ENCODE peak calls at places on chromosome 16, in seven cellular contexts. C is K562, D is GM12891, J is HepG2, Z is SK-N-SH, W is H1, L is GM12878. G is an unnamed sample.

GRCh38 chr16:47577029-47577428 is 115.9 kb downstream of the PHKB start:
- DNase-seq in C (no peak), D (no peak), J (no peak), Z (no peak), W (no peak), L (no peak), G (no peak)

GRCh38 chr16:27237229-27238015 is 31.1 kb downstream of the NSMCE1 start:
- DNase-seq in C (peak; percentile 27), D (no peak), J (no peak), Z (peak; percentile 68), W (no peak), L (peak; percentile 82), G (no peak)

GRCh38 chr16:4369006-4369766 is 2.5 kb upstream of the VASN start:
- DNase-seq in C (no peak), D (no peak), J (no peak), Z (peak; percentile 82), W (no peak), L (no peak), G (no peak)

GRCh38 chr16:72877374-72878028 is 170.4 kb downstream of the ZFHX3 start:
- DNase-seq in C (no peak), D (no peak), J (peak; percentile 99), Z (no peak), W (no peak), L (no peak), G (no peak)

GRCh38 chr16:2150418-2151187 is 2.2 kb downstream of the RAB26 start:
- DNase-seq in C (peak; percentile 74), D (no peak), J (peak; percentile 68), Z (peak; percentile 64), W (peak; percentile 83), L (no peak), G (no peak)

GRCh38 chr16:19846421-19846820 is 38.2 kb downstream of the GPRC5B start:
- DNase-seq in C (no peak), D (no peak), J (no peak), Z (no peak), W (no peak), L (no peak), G (no peak)

GRCh38 chr16:14462811-14463210 is 167.2 kb downstream of the PARN start:
- DNase-seq in C (no peak), D (no peak), J (no peak), Z (no peak), W (no peak), L (no peak), G (no peak)

GRCh38 chr16:64321881-64322280 is 800.0 kb downstream of the CDH11 start:
- DNase-seq in C (no peak), D (no peak), J (no peak), Z (no peak), W (no peak), L (no peak), G (no peak)

GRCh38 chr16:11994187-11995119 is 17.9 kb downstream of the SNX29 start:
- DNase-seq in C (peak; percentile 22), D (no peak), J (peak; percentile 35), Z (no peak), W (no peak), L (no peak), G (no peak)

GRCh38 chr16:88320947-88321634 is 61.7 kb upstream of the ZNF469 start:
- DNase-seq in C (peak; percentile 47), D (no peak), J (no peak), Z (no peak), W (no peak), L (no peak), G (no peak)

GRCh38 chr16:17408955-17409441 is 61.8 kb downstream of the XYLT1 start:
- DNase-seq in C (no peak), D (peak; percentile 37), J (no peak), Z (no peak), W (no peak), L (peak; percentile 72), G (peak; percentile 32)

GRCh38 chr16:87072101-87072500 is 245.1 kb downstream of the C16orf95 start:
- DNase-seq in C (no peak), D (no peak), J (no peak), Z (no peak), W (no peak), L (no peak), G (no peak)

GRCh38 chr16:75927824-75928223 is 201.5 kb upstream of the CPHXL start:
- DNase-seq in C (no peak), D (no peak), J (no peak), Z (no peak), W (no peak), L (no peak), G (no peak)

GRCh38 chr16:79612207-79612606 is 11.7 kb upstream of the MAF start:
- DNase-seq in C (no peak), D (no peak), J (no peak), Z (no peak), W (no peak), L (no peak), G (no peak)

GRCh38 chr16:13780406-13780805 is 139.5 kb upstream of the ERCC4 start:
- DNase-seq in C (no peak), D (no peak), J (no peak), Z (no peak), W (no peak), L (no peak), G (no peak)

GRCh38 chr16:15650698-15651161 is 685 bp downstream of the NDE1 start:
- DNase-seq in C (peak; percentile 80), D (peak; percentile 39), J (no peak), Z (peak; percentile 51), W (no peak), L (no peak), G (no peak)

GRCh38 chr16:66751992-66752322 is 548 bp upstream of the DYNC1LI2 start:
- DNase-seq in C (no peak), D (no peak), J (no peak), Z (no peak), W (no peak), L (no peak), G (no peak)

GRCh38 chr16:66752379-66752778 is 970 bp upstream of the DYNC1LI2 start:
- DNase-seq in C (no peak), D (no peak), J (no peak), Z (no peak), W (no peak), L (no peak), G (no peak)

GRCh38 chr16:66750279-66751134 is 902 bp downstream of the DYNC1LI2 start:
- DNase-seq in C (peak; percentile 9), D (no peak), J (no peak), Z (no peak), W (no peak), L (no peak), G (no peak)

GRCh38 chr16:66752958-66753357 is 1.5 kb upstream of the DYNC1LI2 start:
- DNase-seq in C (no peak), D (no peak), J (no peak), Z (no peak), W (no peak), L (no peak), G (no peak)

DNA sequence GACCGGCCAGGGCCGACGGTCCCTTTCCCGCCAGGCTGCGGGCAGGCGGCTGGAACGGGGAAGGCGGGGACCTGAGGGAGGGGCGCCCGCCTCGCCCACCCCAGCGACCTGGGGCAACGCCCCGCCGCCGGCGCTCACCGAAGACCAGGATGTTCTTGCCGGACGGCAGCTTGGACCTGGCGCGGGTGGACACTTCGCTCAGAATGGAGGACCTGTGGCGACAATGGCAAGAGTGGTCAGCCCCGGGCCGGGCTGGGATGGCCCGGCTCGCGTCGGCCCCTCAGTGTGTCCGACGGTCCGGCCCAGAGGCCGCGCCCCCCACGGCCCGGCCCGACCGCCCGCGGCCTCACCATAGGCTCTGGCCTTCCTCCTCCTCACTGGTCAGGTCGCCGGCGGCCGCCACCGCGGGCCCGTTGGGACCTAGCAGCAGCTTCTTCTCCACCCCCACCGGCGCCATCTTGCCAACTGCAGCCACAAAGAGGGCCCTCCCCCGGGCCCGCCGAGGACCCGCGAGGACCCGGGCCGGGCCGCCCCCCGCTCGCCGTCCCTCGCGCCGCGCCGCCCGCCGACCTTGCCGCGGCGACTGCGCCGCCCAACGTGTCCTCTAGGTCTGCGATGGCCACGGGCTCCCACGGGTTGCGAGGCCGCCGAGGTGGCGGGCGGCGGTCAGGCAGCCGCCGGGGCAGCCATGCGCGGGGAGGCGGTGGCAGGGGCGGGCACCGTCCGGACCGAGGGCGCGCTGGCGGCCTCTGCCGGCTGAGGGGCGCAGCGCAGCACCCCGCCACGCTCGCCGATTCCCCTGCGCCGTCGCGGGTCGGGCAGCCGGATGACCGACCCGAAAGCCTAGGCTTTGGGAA is at the start of gene DYNC1LI2:
- DNase-seq in C (peak; percentile 84), D (peak; percentile 95), J (peak; percentile 55), Z (peak; percentile 98), W (peak; percentile 92), L (no peak), G (peak; percentile 86)
- TF ChIP-seq POLR2AphosphoS5 in C (peak; percentile 65), D (peak; percentile 38), J (peak; percentile 75), Z (peak; percentile 73), W (no peak), L (peak; percentile 65), G (peak; percentile 63)

GRCh38 chr16:23803591-23804123 is 32.1 kb upstream of the PRKCB start:
- DNase-seq in C (peak; percentile 91), D (peak; percentile 53), J (peak; percentile 43), Z (peak; percentile 66), W (peak; percentile 78), L (no peak), G (peak; percentile 49)
- TF ChIP-seq TAF1 in C (no peak), D (no peak), J (no peak), Z (no peak), W (no peak), L (no peak), G (no peak)

GRCh38 chr16:81655474-81656162 is 123.5 kb upstream of the PLCG2 start:
- DNase-seq in C (no peak), D (no peak), J (no peak), Z (no peak), W (no peak), L (no peak), G (no peak)

GRCh38 chr16:81659249-81659648 is 119.8 kb upstream of the PLCG2 start:
- DNase-seq in C (no peak), D (no peak), J (no peak), Z (no peak), W (no peak), L (no peak), G (no peak)

GRCh38 chr16:81658373-81658772 is 120.7 kb upstream of the PLCG2 start:
- DNase-seq in C (no peak), D (no peak), J (no peak), Z (no peak), W (no peak), L (no peak), G (no peak)

GRCh38 chr16:81657731-81658130 is 121.4 kb upstream of the PLCG2 start:
- DNase-seq in C (no peak), D (no peak), J (no peak), Z (no peak), W (no peak), L (no peak), G (no peak)

DNA sequence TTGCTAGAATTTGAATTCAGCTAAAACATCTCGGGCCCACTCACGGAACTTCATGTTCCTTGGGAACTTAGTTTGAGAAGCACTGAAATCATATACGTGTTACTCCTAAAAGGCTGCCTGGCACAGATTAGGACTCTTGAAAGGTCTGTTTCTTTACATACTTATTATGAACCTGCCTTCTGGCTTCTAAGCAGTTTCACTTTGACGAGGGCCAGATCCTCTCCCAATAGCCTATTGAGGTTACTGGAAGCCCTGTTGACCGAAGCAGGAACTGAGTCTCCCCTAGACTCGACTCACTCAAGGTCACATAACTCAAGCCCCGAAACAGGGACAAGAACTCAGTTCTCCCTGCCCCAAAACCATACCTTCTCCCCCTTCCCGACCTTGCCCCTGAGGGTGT is 121.9 kb upstream of the PLCG2 start:
- DNase-seq in C (no peak), D (no peak), J (no peak), Z (no peak), W (no peak), L (peak; percentile 24), G (peak; percentile 44)
- TF ChIP-seq POLR2AphosphoS5 in C (no peak), D (no peak), J (no peak), Z (no peak), W (no peak), L (no peak), G (no peak)

GRCh38 chr16:57544129-57544653 is 1.7 kb downstream of the ADGRG5 start:
- DNase-seq in C (peak; percentile 76), D (no peak), J (no peak), Z (no peak), W (peak; percentile 31), L (peak; percentile 95), G (no peak)
- TF ChIP-seq TAF1 in C (no peak), D (peak; percentile 92), J (no peak), Z (no peak), W (no peak), L (peak; percentile 78), G (peak; percentile 86)